ENCODE peak calls at places on chromosomes 6 and 20, in nine cellular contexts. N is sigmoid colon, R is GM12878, A is breast epithelium, G is HepG2, Z is GM23338, E is GM12892, P is prostate gland, S is endothelial cell of umbilical vein. T is an unnamed sample.
A peak's percentile ranks its signal among the peaks of the same experiment; 100 is the strongest.

GRCh38 chr20:51037499-51038110 is 14.7 kb upstream of the KCNG1 start:
- DNase-seq in N (no peak), R (no peak), A (no peak), G (no peak), Z (no peak), E (no peak), P (no peak), S (no peak), T (peak; percentile 43)

GRCh38 chr20:48467622-48468021 is 360.2 kb downstream of the PREX1 start:
- DNase-seq in N (no peak), R (no peak), A (no peak), G (no peak), Z (peak; percentile 54), E (no peak), P (no peak), S (no peak), T (no peak)

GRCh38 chr6:75791881-75792280 is 42.8 kb downstream of the MYO6 start:
- DNase-seq in N (no peak), R (no peak), A (no peak), G (no peak), Z (no peak), E (no peak), P (no peak), S (peak; percentile 53), T (no peak)

GRCh38 chr6:20853828-20854227 is 319.6 kb downstream of the CDKAL1 start:
- DNase-seq in N (no peak), R (no peak), A (no peak), G (no peak), Z (no peak), E (no peak), P (no peak), S (no peak), T (no peak)

GRCh38 chr6:69883551-69883950 is 17.2 kb downstream of the COL19A1 start:
- DNase-seq in N (no peak), R (no peak), A (no peak), G (no peak), Z (no peak), E (no peak), P (no peak), S (no peak), T (no peak)

GRCh38 chr20:44143896-44144295 is 43.1 kb downstream of the JPH2 start:
- DNase-seq in N (peak; percentile 83), R (no peak), A (no peak), G (no peak), Z (no peak), E (no peak), P (no peak), S (no peak), T (no peak)

GRCh38 chr6:48765352-48765961 is 654.5 kb upstream of the PTCHD4 start:
- DNase-seq in N (no peak), R (no peak), A (no peak), G (peak; percentile 46), Z (peak; percentile 88), E (no peak), P (no peak), S (peak; percentile 74), T (peak; percentile 22)

GRCh38 chr6:53679446-53679933 is 13.9 kb upstream of the KLHL31 start:
- DNase-seq in N (no peak), R (no peak), A (no peak), G (peak; percentile 62), Z (peak; percentile 84), E (no peak), P (no peak), S (peak; percentile 33), T (no peak)

GRCh38 chr20:18440403-18440802 is 26.4 kb downstream of the DZANK1 start:
- DNase-seq in N (no peak), R (no peak), A (no peak), G (no peak), Z (no peak), E (no peak), P (no peak), S (no peak), T (no peak)

GRCh38 chr6:14616611-14617010 is 499.0 kb downstream of the CD83 start:
- DNase-seq in N (no peak), R (no peak), A (no peak), G (no peak), Z (no peak), E (no peak), P (no peak), S (no peak), T (no peak)

GRCh38 chr6:15254074-15254975 is 8.5 kb downstream of the JARID2 start:
- DNase-seq in N (no peak), R (peak; percentile 82), A (no peak), G (peak; percentile 48), Z (no peak), E (no peak), P (no peak), S (no peak), T (peak; percentile 30)

GRCh38 chr6:16752206-16752867 is 8.9 kb downstream of the ATXN1 start:
- DNase-seq in N (no peak), R (no peak), A (no peak), G (peak; percentile 74), Z (no peak), E (no peak), P (no peak), S (peak; percentile 91), T (no peak)

GRCh38 chr6:118903134-118903533 is 9.2 kb downstream of the ASF1A start:
- DNase-seq in N (no peak), R (no peak), A (no peak), G (no peak), Z (no peak), E (no peak), P (no peak), S (no peak), T (no peak)

GRCh38 chr6:21747441-21747840 is 153.9 kb downstream of the SOX4 start:
- DNase-seq in N (no peak), R (no peak), A (no peak), G (no peak), Z (no peak), E (no peak), P (no peak), S (no peak), T (no peak)

GRCh38 chr20:1122388-1123315 is 4.2 kb downstream of the PSMF1 start:
- DNase-seq in N (no peak), R (no peak), A (peak; percentile 33), G (peak; percentile 99), Z (no peak), E (no peak), P (peak; percentile 53), S (peak; percentile 52), T (no peak)

GRCh38 chr6:33977606-33978438 is 168.1 kb downstream of the GRM4 start:
- DNase-seq in N (no peak), R (no peak), A (no peak), G (no peak), Z (no peak), E (peak; percentile 3), P (no peak), S (no peak), T (no peak)

GRCh38 chr6:161444464-161444863 is 170.6 kb upstream of the AGPAT4 start:
- DNase-seq in N (no peak), R (no peak), A (no peak), G (no peak), Z (peak; percentile 36), E (no peak), P (no peak), S (no peak), T (no peak)

GRCh38 chr20:1803216-1804128 is 91.7 kb upstream of the SIRPA start:
- DNase-seq in N (peak; percentile 78), R (no peak), A (no peak), G (no peak), Z (peak; percentile 93), E (peak; percentile 54), P (peak; percentile 37), S (peak; percentile 72), T (peak; percentile 93)

GRCh38 chr20:47546184-47547033 is 44.7 kb downstream of the NCOA3 start:
- DNase-seq in N (no peak), R (no peak), A (no peak), G (no peak), Z (peak; percentile 49), E (no peak), P (no peak), S (peak; percentile 63), T (no peak)

GRCh38 chr6:16267428-16268263 is 29.3 kb downstream of the GMPR start:
- DNase-seq in N (no peak), R (no peak), A (no peak), G (no peak), Z (no peak), E (no peak), P (no peak), S (no peak), T (no peak)

GRCh38 chr6:150741633-150742200 is 123.8 kb upstream of the MTHFD1L start:
- DNase-seq in N (no peak), R (no peak), A (no peak), G (peak; percentile 19), Z (peak; percentile 68), E (no peak), P (no peak), S (peak; percentile 31), T (no peak)

GRCh38 chr6:56515081-56515905 is 127.4 kb downstream of the DST start:
- DNase-seq in N (no peak), R (no peak), A (no peak), G (peak; percentile 37), Z (no peak), E (no peak), P (no peak), S (no peak), T (no peak)
- TF ChIP-seq POLR2AphosphoS5 in N (no peak), R (no peak), A (no peak), G (no peak), Z (no peak), E (no peak), P (no peak), S (no peak), T (no peak)

GRCh38 chr6:43644940-43645612 is at the start of gene RSPH9:
- DNase-seq in N (peak; percentile 83), R (no peak), A (peak; percentile 80), G (no peak), Z (peak; percentile 99), E (peak; percentile 69), P (peak; percentile 40), S (peak; percentile 48), T (peak; percentile 83)
- TF ChIP-seq POLR2AphosphoS5 in N (no peak), R (no peak), A (no peak), G (no peak), Z (no peak), E (no peak), P (no peak), S (no peak), T (no peak)

DNA sequence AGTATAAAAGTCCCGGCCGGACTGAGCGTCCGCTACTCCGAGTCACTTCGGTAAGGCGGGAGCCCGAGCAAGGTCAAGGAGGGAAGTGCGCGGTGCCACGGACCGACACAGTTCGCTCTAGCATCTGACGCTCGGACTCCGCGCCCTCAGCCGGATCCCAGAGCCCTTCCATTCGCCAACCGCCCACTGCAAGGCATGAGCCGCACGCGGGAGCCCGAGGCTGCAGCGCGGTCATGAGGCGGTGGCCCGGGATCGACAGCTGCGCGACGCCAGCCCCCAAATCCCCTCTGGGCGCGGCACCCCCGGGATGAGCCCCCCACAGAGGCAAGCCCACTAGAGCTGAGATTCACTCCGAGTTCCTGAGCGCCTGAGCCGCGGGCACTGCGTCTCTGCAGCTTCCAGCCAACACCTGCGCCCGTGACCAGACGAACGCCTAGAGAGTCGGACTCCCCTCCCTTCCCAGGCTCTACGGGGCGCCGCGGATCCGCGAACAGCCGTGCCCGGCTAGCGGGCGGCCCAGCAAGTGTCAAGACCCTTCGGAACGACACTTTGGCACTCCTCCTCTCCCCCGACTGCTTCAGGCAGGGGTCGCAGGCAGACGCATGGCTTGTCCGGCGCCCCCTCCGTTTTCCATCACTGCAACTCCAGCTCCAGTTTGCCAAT is 749 bp upstream of the ISM1 start:
- DNase-seq in N (peak; percentile 86), R (no peak), A (peak; percentile 71), G (no peak), Z (peak; percentile 87), E (peak; percentile 7), P (peak; percentile 20), S (peak; percentile 24), T (peak; percentile 87)
- TF ChIP-seq POLR2AphosphoS5 in N (peak; percentile 59), R (no peak), A (peak; percentile 60), G (no peak), Z (no peak), E (no peak), P (no peak), S (no peak), T (no peak)

GRCh38 chr6:105992315-105992961 is 93.7 kb upstream of the PRDM1 start:
- DNase-seq in N (peak; percentile 84), R (peak; percentile 45), A (peak; percentile 83), G (peak; percentile 39), Z (peak; percentile 88), E (peak; percentile 89), P (peak; percentile 81), S (peak; percentile 76), T (peak; percentile 98)
- TF ChIP-seq POLR2AphosphoS5 in N (peak; percentile 64), R (no peak), A (peak; percentile 67), G (peak; percentile 20), Z (no peak), E (no peak), P (peak; percentile 74), S (no peak), T (peak; percentile 76)

T was measured in upper lobe of left lung.